ENCODE peak calls at places on chromosomes 13 and 19, in eight cellular contexts. M is K562, Y is SK-N-SH, I is HCT116, Q is endothelial cell of umbilical vein, W is GM12878, V is HepG2, F is H1. L is an unnamed sample.

GRCh38 chr19:51480590-51480989 is 2.3 kb downstream of the CEACAM18 start:
- DNase-seq in M (peak), Y (no peak), I (no peak), Q (no peak), W (no peak), V (peak), F (no peak), L (no peak)

GRCh38 chr13:72125561-72125960 is 258.6 kb upstream of the DACH1 start:
- DNase-seq in M (no peak), Y (no peak), I (no peak), Q (no peak), W (no peak), V (no peak), F (no peak), L (no peak)

GRCh38 chr13:30905932-30906383 is at the start of gene MEDAG:
- DNase-seq in M (no peak), Y (no peak), I (no peak), Q (peak), W (no peak), V (no peak), F (no peak), L (no peak)

GRCh38 chr13:112521073-112521685 is 66.8 kb downstream of the TUBGCP3 start:
- DNase-seq in M (no peak), Y (no peak), I (no peak), Q (no peak), W (no peak), V (no peak), F (peak), L (no peak)

GRCh38 chr19:40282209-40282580 is 3.0 kb downstream of the AKT2 start:
- DNase-seq in M (no peak), Y (no peak), I (no peak), Q (no peak), W (no peak), V (no peak), F (no peak), L (no peak)

GRCh38 chr13:91181892-91182291 is 165.6 kb upstream of the MIR17HG start:
- DNase-seq in M (no peak), Y (no peak), I (no peak), Q (no peak), W (no peak), V (peak), F (no peak), L (no peak)

GRCh38 chr13:51679616-51680015 is 95.4 kb downstream of the WDFY2 start:
- DNase-seq in M (no peak), Y (no peak), I (no peak), Q (no peak), W (no peak), V (no peak), F (no peak), L (no peak)

GRCh38 chr13:49100637-49101570 is 119.2 kb upstream of the MLNR start:
- DNase-seq in M (no peak), Y (no peak), I (no peak), Q (no peak), W (no peak), V (no peak), F (no peak), L (no peak)

GRCh38 chr19:30674656-30675055 is 302.5 kb downstream of the ZNF536 start:
- DNase-seq in M (no peak), Y (no peak), I (no peak), Q (no peak), W (no peak), V (no peak), F (no peak), L (no peak)

GRCh38 chr19:40592170-40592569 is 9.0 kb upstream of the LTBP4 start:
- DNase-seq in M (peak), Y (peak), I (no peak), Q (peak), W (no peak), V (peak), F (no peak), L (no peak)

GRCh38 chr13:40983725-40984669 is 35.1 kb downstream of the ELF1 start:
- DNase-seq in M (no peak), Y (no peak), I (no peak), Q (peak), W (no peak), V (no peak), F (no peak), L (no peak)

GRCh38 chr13:98279473-98280175 is 102.6 kb upstream of the RNF113B start:
- DNase-seq in M (no peak), Y (peak), I (no peak), Q (peak), W (peak), V (no peak), F (no peak), L (no peak)

GRCh38 chr19:11281336-11282049 is 14.5 kb upstream of the TSPAN16 start:
- DNase-seq in M (no peak), Y (peak), I (no peak), Q (no peak), W (no peak), V (no peak), F (no peak), L (no peak)

GRCh38 chr13:53691417-53691816 is 662.8 kb downstream of the OLFM4 start:
- DNase-seq in M (no peak), Y (no peak), I (no peak), Q (no peak), W (no peak), V (no peak), F (no peak), L (peak)

GRCh38 chr13:105048685-105049084 is 1486.8 kb downstream of the EFNB2 start:
- DNase-seq in M (no peak), Y (no peak), I (no peak), Q (no peak), W (peak), V (no peak), F (no peak), L (no peak)

GRCh38 chr13:29922896-29923295 is 72.5 kb upstream of the UBL3 start:
- DNase-seq in M (no peak), Y (no peak), I (no peak), Q (no peak), W (no peak), V (no peak), F (no peak), L (no peak)

GRCh38 chr19:29576761-29577661 is 29.1 kb upstream of the POP4 start:
- DNase-seq in M (no peak), Y (no peak), I (no peak), Q (no peak), W (peak), V (no peak), F (peak), L (no peak)

GRCh38 chr13:74206061-74206561 is 71.9 kb upstream of the KLF12 start:
- DNase-seq in M (no peak), Y (no peak), I (no peak), Q (no peak), W (no peak), V (no peak), F (no peak), L (no peak)

GRCh38 chr19:12946092-12946845 is 607 bp downstream of the RAD23A start:
- DNase-seq in M (peak), Y (peak), I (peak), Q (peak), W (no peak), V (peak), F (peak), L (no peak)

GRCh38 chr13:111955412-111955769 is 111.6 kb upstream of the SOX1 start:
- DNase-seq in M (no peak), Y (no peak), I (no peak), Q (no peak), W (no peak), V (no peak), F (peak), L (no peak)

DNA sequence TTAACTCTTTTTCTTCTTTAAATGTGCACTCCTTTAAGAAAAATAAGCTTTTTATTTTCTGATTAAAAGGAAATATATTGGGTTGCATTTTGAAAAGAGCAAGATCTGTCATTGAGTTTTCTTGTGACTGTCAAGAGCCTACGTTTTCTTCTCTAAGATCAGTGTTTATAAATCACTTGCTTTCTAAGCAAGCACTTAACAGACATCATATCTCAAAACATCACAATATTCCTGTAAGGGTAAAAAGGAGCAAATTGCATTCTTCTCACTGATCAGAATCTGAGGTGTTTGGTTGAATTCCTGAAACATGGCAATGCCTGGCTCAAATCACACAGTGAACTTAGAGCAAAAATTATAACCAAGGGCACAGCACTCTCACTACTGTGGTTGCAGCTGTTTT is 231.3 kb downstream of the PCDH17 start:
- DNase-seq in M (no peak), Y (no peak), I (no peak), Q (no peak), W (no peak), V (no peak), F (no peak), L (no peak)
- TF ChIP-seq POLR2AphosphoS5 in M (no peak), Y (no peak), I (no peak), Q (no peak), W (no peak), V (no peak), F (no peak), L (no peak)

GRCh38 chr13:36712290-36712689 is 38.5 kb downstream of the SERTM1 start:
- DNase-seq in M (no peak), Y (no peak), I (no peak), Q (no peak), W (no peak), V (no peak), F (no peak), L (no peak)
- H3K9ac ChIP-seq in M (no peak), Y (no peak), I (no peak), Q (no peak), W (no peak), V (no peak), F (no peak), L (no peak)

GRCh38 chr13:81318231-81319019 is 977.5 kb upstream of the SPRY2 start:
- DNase-seq in M (no peak), Y (no peak), I (no peak), Q (no peak), W (no peak), V (no peak), F (no peak), L (no peak)

DNA sequence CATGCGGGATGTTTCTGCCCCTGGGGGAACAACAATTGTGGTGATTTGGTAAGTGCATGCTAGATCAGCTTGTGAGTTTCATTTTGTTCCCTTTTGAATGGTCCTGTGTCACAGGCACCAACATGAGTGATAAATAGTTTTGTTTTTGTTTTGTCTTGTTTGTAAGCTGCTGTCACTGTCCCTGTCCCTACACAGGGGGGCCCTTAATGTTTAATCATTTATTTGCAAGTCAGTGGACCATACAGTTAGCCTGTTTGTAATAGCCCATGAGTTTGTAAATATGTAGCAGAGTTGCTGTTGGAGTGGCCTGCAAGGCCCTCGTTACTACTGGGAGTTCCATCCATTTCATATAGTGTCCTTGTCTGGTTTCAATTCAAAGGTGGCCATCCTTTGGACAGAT is 979.6 kb upstream of the SPRY2 start:
- DNase-seq in M (no peak), Y (no peak), I (no peak), Q (no peak), W (no peak), V (no peak), F (no peak), L (no peak)
- TF ChIP-seq POLR2AphosphoS5 in M (no peak), Y (no peak), I (no peak), Q (no peak), W (no peak), V (no peak), F (no peak), L (no peak)

DNA sequence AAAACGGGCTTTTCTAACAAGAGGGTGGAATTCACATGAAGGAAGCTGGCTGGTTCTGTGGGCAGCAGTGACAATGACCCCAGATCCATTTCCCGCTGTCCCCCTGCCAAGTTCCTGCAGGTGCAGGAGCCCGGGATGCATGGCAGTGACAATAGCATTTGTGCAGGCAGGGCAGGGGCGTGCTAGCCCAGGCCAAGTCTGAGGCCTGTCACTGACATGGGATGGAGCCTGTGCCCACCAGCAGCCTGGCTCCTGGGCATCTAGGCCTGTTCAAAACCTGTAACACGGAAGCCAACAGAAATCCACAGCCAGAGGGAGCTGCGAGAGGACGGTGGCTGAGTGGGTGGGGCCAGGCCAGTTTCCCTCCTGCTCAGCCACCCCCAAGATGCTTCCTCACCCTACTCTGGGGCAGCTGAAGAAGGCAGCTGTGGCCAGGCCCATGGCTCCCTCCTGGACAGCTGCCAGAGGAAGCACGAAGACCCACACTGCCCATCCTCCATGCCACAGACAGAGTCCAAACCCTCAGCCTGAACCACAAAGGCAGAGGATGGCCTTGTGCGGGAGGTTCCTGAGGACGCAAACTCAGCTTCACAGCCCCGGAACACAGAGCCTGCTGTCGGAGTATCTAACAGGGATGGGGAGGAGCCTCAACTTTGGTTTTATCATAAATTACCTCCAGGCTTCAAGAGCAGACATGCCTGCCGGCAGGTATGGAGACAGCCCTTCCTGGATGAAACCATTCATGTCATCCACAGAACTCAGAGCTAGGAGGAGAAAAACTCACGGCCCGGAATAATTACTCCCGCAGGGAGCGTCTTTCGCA is 74.0 kb downstream of the CEBPG start:
- DNase-seq in M (no peak), Y (no peak), I (no peak), Q (no peak), W (no peak), V (no peak), F (no peak), L (no peak)
- H3K9ac ChIP-seq in M (no peak), Y (no peak), I (no peak), Q (no peak), W (no peak), V (no peak), F (no peak), L (no peak)

GRCh38 chr13:33510350-33510749 is 224.8 kb upstream of the STARD13 start:
- DNase-seq in M (no peak), Y (no peak), I (no peak), Q (no peak), W (no peak), V (no peak), F (no peak), L (no peak)

GRCh38 chr13:33508060-33508459 is 222.5 kb upstream of the STARD13 start:
- DNase-seq in M (no peak), Y (no peak), I (no peak), Q (no peak), W (no peak), V (no peak), F (no peak), L (no peak)

GRCh38 chr13:33512880-33513554 is 227.5 kb upstream of the STARD13 start:
- DNase-seq in M (no peak), Y (no peak), I (no peak), Q (no peak), W (no peak), V (no peak), F (no peak), L (no peak)

GRCh38 chr13:33514362-33514761 is 228.8 kb upstream of the STARD13 start:
- DNase-seq in M (no peak), Y (no peak), I (no peak), Q (no peak), W (no peak), V (no peak), F (no peak), L (no peak)

GRCh38 chr13:33509642-33510229 is 224.2 kb upstream of the STARD13 start:
- DNase-seq in M (no peak), Y (no peak), I (no peak), Q (peak), W (no peak), V (no peak), F (no peak), L (no peak)
- TF ChIP-seq POLR2AphosphoS5 in M (no peak), Y (no peak), I (no peak), Q (peak), W (no peak), V (no peak), F (no peak), L (no peak)

GRCh38 chr13:44989071-44989889 is at the start of the genes GPALPP1 and NUFIP1:
- DNase-seq in M (peak), Y (peak), I (peak), Q (peak), W (peak), V (peak), F (peak), L (peak)

GRCh38 chr13:44989941-44990340 is 603 bp downstream of the GPALPP1 start:
- DNase-seq in M (peak), Y (peak), I (no peak), Q (no peak), W (no peak), V (no peak), F (no peak), L (no peak)
- H3K9ac ChIP-seq in M (peak), Y (peak), I (peak), Q (peak), W (peak), V (peak), F (peak), L (peak)

GRCh38 chr19:49111218-49111998 is 2.8 kb upstream of the LIN7B start:
- DNase-seq in M (no peak), Y (no peak), I (no peak), Q (no peak), W (no peak), V (no peak), F (no peak), L (no peak)

GRCh38 chr19:49114630-49115363 is 627 bp downstream of the LIN7B start:
- DNase-seq in M (peak), Y (peak), I (no peak), Q (peak), W (no peak), V (peak), F (peak), L (no peak)

GRCh38 chr19:49116544-49116943 is 2.4 kb downstream of the LIN7B start:
- DNase-seq in M (peak), Y (no peak), I (no peak), Q (no peak), W (no peak), V (no peak), F (no peak), L (no peak)

GRCh38 chr19:49110567-49110966 is 3.6 kb upstream of the LIN7B start:
- DNase-seq in M (no peak), Y (no peak), I (no peak), Q (no peak), W (no peak), V (no peak), F (no peak), L (no peak)

GRCh38 chr19:49113762-49114629 is at the start of gene LIN7B:
- DNase-seq in M (peak), Y (peak), I (peak), Q (peak), W (no peak), V (peak), F (peak), L (no peak)
- TF ChIP-seq POLR2AphosphoS5 in M (no peak), Y (no peak), I (peak), Q (peak), W (no peak), V (no peak), F (no peak), L (no peak)

GRCh38 chr13:61148691-61149332 is 266.8 kb downstream of the PCDH20 start:
- DNase-seq in M (no peak), Y (no peak), I (no peak), Q (no peak), W (no peak), V (no peak), F (no peak), L (no peak)

GRCh38 chr13:61144834-61145593 is 270.6 kb downstream of the PCDH20 start:
- DNase-seq in M (no peak), Y (no peak), I (no peak), Q (no peak), W (no peak), V (no peak), F (no peak), L (no peak)

GRCh38 chr13:61148211-61148610 is 267.4 kb downstream of the PCDH20 start:
- DNase-seq in M (no peak), Y (no peak), I (no peak), Q (no peak), W (no peak), V (no peak), F (no peak), L (no peak)

GRCh38 chr13:61146158-61146557 is 269.5 kb downstream of the PCDH20 start:
- DNase-seq in M (no peak), Y (no peak), I (no peak), Q (no peak), W (no peak), V (no peak), F (no peak), L (no peak)

GRCh38 chr13:61146571-61146970 is 269.1 kb downstream of the PCDH20 start:
- DNase-seq in M (no peak), Y (no peak), I (no peak), Q (no peak), W (no peak), V (no peak), F (no peak), L (no peak)
- H3K9ac ChIP-seq in M (no peak), Y (no peak), I (no peak), Q (no peak), W (no peak), V (no peak), F (no peak), L (no peak)

GRCh38 chr13:101415358-101416174 is 742 bp downstream of the NALCN start:
- DNase-seq in M (no peak), Y (no peak), I (no peak), Q (peak), W (no peak), V (no peak), F (peak), L (no peak)

GRCh38 chr13:101417501-101417900 is 1.2 kb upstream of the NALCN start:
- DNase-seq in M (no peak), Y (no peak), I (no peak), Q (no peak), W (no peak), V (no peak), F (no peak), L (no peak)

GRCh38 chr13:101412076-101412475 is 4.2 kb downstream of the NALCN start:
- DNase-seq in M (no peak), Y (no peak), I (no peak), Q (peak), W (no peak), V (no peak), F (no peak), L (no peak)

GRCh38 chr13:101416181-101417042 is at the start of gene NALCN:
- DNase-seq in M (no peak), Y (peak), I (no peak), Q (peak), W (no peak), V (no peak), F (peak), L (no peak)

GRCh38 chr13:101417043-101417406 is 717 bp upstream of the NALCN start:
- DNase-seq in M (no peak), Y (peak), I (no peak), Q (no peak), W (no peak), V (no peak), F (no peak), L (no peak)
- TF ChIP-seq POLR2AphosphoS5 in M (no peak), Y (no peak), I (no peak), Q (no peak), W (no peak), V (no peak), F (no peak), L (no peak)

DNA sequence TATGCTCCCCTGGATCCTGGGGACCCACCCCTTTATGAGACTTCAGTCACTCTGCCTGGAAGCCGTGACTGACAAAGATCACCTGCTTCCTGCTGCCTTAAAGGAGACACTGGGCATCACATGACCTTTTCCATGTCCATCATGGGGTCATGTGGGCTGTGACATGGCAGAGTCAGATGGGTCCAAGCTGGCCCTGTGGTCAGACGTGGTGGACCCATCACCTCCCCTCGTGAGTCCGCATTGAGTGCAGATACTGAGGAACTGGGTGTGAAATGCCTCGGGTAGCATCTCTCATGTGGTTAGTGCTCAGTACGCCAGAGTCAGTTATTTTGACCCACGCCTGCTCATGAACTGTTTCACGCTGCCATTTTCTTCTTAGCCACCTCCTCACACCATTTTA is 27.1 kb downstream of the NKPD1 start:
- DNase-seq in M (no peak), Y (no peak), I (no peak), Q (no peak), W (no peak), V (no peak), F (no peak), L (no peak)
- H3K9ac ChIP-seq in M (peak), Y (no peak), I (no peak), Q (no peak), W (no peak), V (no peak), F (no peak), L (no peak)

L was measured in SK-N-MC.